ENCODE peak calls at places on chromosome 14, in eight cellular contexts. A is WTC11, N is thoracic aorta, Z is dorsolateral prefrontal cortex, B is GM23338, D is fibroblast of lung, U is heart right ventricle, P is choroid plexus epithelial cell. G is an unnamed sample.

GRCh38 chr14:104875811-104876210 is 10.7 kb downstream of the CEP170B start:
- DNase-seq in A (no peak), B (no peak), N (no peak), D (no peak), U (no peak), P (no peak), Z (no peak), G (no peak)

GRCh38 chr14:104240426-104241157 is 102.2 kb downstream of the KIF26A start:
- DNase-seq in P (no peak), U (no peak), A (no peak), D (no peak), Z (no peak), B (peak; percentile 42), N (no peak), G (no peak)

GRCh38 chr14:95849761-95850160 is 26.9 kb upstream of the TUNAR start:
- DNase-seq in U (no peak), D (no peak), P (no peak), N (no peak), Z (no peak), B (no peak), A (no peak), G (no peak)

GRCh38 chr14:48526307-48526706 is 850.9 kb upstream of the MDGA2 start:
- DNase-seq in Z (no peak), D (no peak), B (no peak), N (no peak), A (no peak), P (no peak), U (no peak), G (no peak)

GRCh38 chr14:34170891-34171290 is 220.0 kb upstream of the EGLN3 start:
- DNase-seq in U (no peak), D (no peak), P (no peak), B (no peak), N (no peak), Z (no peak), A (no peak), G (no peak)

GRCh38 chr14:23299986-23300686 is 2.5 kb downstream of the PPP1R3E start:
- DNase-seq in P (no peak), U (no peak), B (no peak), D (no peak), N (no peak), A (no peak), Z (no peak), G (no peak)

GRCh38 chr14:95388699-95389098 is 69.0 kb upstream of the CLMN start:
- DNase-seq in U (no peak), B (no peak), Z (no peak), A (no peak), N (no peak), P (peak; percentile 28), D (no peak), G (no peak)

GRCh38 chr14:77985235-77985634 is 184.9 kb upstream of the NRXN3 start:
- DNase-seq in U (no peak), Z (no peak), D (peak; percentile 91), B (no peak), A (no peak), P (peak; percentile 23), N (no peak), G (no peak)

GRCh38 chr14:41362134-41362533 is 244.5 kb upstream of the LRFN5 start:
- DNase-seq in N (no peak), Z (no peak), D (no peak), P (no peak), B (peak; percentile 58), A (no peak), U (no peak), G (no peak)

DNA sequence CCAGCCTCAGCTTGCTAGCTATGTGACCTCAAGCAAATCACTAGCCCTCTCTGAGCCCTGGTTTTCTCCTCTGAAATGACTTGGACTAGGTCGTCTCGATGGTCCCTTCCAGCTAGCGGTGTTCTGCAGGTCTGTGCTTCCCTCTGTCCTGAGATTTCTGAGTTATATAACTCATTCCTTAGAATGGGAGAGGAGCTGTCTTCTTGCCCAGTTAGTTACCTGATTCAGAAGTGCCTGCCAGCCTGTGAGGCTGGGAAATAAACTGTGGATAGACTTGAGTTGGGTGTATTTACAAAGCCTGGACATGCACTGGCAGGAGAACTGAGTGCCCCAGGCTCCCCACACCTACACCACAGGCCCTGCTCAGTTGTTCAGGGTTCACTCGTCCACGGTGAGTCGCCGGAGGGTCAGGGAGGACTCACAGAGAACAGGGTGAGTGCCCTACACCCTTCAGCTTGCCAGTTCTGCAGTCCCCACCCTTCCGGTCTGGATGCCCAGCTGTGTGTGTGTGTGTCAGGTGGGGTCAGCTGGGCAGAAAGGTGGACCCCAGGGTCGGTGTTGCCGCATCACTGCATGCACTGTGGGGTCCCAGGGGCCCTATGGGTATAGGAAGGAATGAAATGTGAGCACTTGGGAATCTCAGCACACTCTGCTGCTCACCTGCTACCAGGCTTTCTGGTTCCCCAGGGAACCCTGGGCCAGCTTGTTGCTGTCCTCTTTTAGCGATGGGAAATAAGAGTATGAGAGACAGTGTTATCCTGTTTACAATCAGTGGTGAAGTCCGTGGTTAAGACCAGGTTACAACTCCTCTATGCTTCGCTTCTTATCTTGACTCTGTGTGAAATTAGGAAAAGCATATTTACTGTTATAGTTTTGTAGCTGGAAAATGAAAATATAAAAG is 348.2 kb downstream of the DPF3 start:
- DNase-seq in Z (no peak), P (no peak), U (no peak), D (peak; percentile 15), N (no peak), A (no peak), B (no peak), G (no peak)
- TF ChIP-seq CTCF in Z (no peak), P (no peak), U (no peak), D (no peak), N (no peak), A (no peak), B (no peak), G (no peak)

GRCh38 chr14:37994846-37995372 is 212.8 kb upstream of the SSTR1 start:
- DNase-seq in P (no peak), N (no peak), B (peak; percentile 74), A (no peak), Z (no peak), U (no peak), D (no peak), G (no peak)
- TF ChIP-seq CTCF in P (no peak), N (no peak), B (no peak), A (no peak), Z (no peak), U (no peak), D (no peak), G (no peak)

GRCh38 chr14:45426685-45427282 is 173.8 kb upstream of the MIS18BP1 start:
- DNase-seq in A (no peak), N (no peak), P (peak; percentile 65), Z (no peak), U (no peak), D (peak; percentile 24), B (peak; percentile 93), G (peak; percentile 6)
- TF ChIP-seq CTCF in A (peak; percentile 49), N (peak; percentile 25), P (peak; percentile 62), Z (peak; percentile 74), U (peak; percentile 67), D (peak; percentile 55), B (peak; percentile 76), G (peak; percentile 59)

DNA sequence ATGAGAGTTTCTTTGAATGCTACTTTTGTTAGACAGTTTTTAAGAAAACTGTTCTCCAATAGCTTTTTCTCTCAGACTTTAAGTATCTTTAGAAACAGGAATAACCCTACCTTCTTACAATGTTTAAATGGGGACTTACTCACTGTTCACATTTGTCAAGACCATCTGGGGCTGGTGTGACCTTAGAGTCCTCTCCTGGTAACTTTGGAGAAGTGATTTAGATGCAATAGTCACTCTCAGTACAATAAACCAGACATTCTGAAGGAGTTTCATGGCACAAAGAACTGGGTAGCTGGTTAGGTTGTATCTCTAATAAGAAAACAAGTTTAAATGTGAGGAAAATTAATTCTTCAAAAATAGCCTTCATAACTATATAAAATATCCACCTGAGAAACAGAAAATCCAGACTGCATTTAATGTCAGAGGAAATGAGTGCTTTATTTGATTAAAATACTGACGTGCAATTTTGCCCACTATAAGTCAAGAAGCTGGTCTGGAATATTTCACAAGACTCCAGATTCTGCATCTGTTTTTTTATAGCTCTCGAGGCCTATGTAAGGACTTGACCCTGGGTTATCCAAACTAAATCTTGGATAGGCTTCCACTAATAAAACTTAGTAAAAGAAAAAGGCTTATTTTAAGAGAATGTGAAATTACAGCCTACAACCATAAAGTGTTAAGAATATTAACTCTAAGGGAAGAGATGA is 108.7 kb downstream of the PTGER2 start:
- DNase-seq in U (no peak), D (no peak), N (no peak), B (no peak), Z (no peak), P (peak; percentile 12), A (no peak), G (no peak)
- TF ChIP-seq CTCF in U (no peak), D (no peak), N (no peak), B (no peak), Z (no peak), P (no peak), A (no peak), G (no peak)

GRCh38 chr14:36317650-36318049 is 2.8 kb downstream of the MBIP start:
- DNase-seq in B (no peak), U (no peak), D (peak; percentile 43), N (no peak), P (no peak), Z (no peak), A (no peak), G (no peak)

GRCh38 chr14:36313206-36313605 is 7.2 kb downstream of the MBIP start:
- DNase-seq in A (no peak), P (no peak), N (no peak), B (peak; percentile 21), D (no peak), U (no peak), Z (no peak), G (no peak)

GRCh38 chr14:36316131-36316530 is 4.3 kb downstream of the MBIP start:
- DNase-seq in Z (no peak), N (no peak), U (no peak), P (no peak), B (no peak), D (no peak), A (no peak), G (no peak)

GRCh38 chr14:36315159-36315853 is 5.1 kb downstream of the MBIP start:
- DNase-seq in B (peak; percentile 20), P (no peak), A (no peak), U (no peak), N (no peak), Z (no peak), D (no peak), G (no peak)

GRCh38 chr14:36313898-36314297 is 6.5 kb downstream of the MBIP start:
- DNase-seq in P (peak; percentile 40), Z (no peak), U (no peak), B (peak; percentile 21), D (no peak), N (no peak), A (no peak), G (no peak)
- TF ChIP-seq CTCF in P (peak; percentile 29), Z (peak; percentile 29), U (no peak), B (peak; percentile 30), D (no peak), N (no peak), A (no peak), G (no peak)

GRCh38 chr14:44507183-44507582 is at the start of gene FSCB:
- DNase-seq in P (no peak), D (no peak), A (no peak), Z (no peak), N (no peak), B (no peak), U (no peak), G (no peak)
- TF ChIP-seq CTCF in P (no peak), D (no peak), A (no peak), Z (no peak), N (no peak), B (no peak), U (no peak), G (no peak)